ENCODE peak calls at places on chromosome X, in four cellular contexts. T is esophagus muscularis mucosa, C is DND-41, V is neuronal stem cell. U is an unnamed sample.

GRCh38 chrX:41382699-41383645 is 49.0 kb downstream of the DDX3X start:
- DNase-seq in T (no peak), C (peak; percentile 75), V (no peak), U (no peak)

GRCh38 chrX:49844622-49845021 is 15.5 kb downstream of the PAGE4 start:
- DNase-seq in T (no peak), C (no peak), V (no peak), U (no peak)

GRCh38 chrX:154029439-154029838 is 9.7 kb upstream of the IRAK1 start:
- DNase-seq in T (no peak), C (no peak), V (no peak), U (no peak)

GRCh38 chrX:134717698-134718328 is 59.5 kb upstream of the PLAC1 start:
- DNase-seq in T (no peak), C (no peak), V (no peak), U (no peak)

GRCh38 chrX:111483140-111483539 is 28.3 kb upstream of the SERTM2 start:
- DNase-seq in T (no peak), C (no peak), V (no peak), U (no peak)

GRCh38 chrX:153773218-153773611 is 7.6 kb upstream of the SRPK3 start:
- DNase-seq in T (no peak), C (no peak), V (no peak), U (no peak)

GRCh38 chrX:31260351-31260750 is 188.5 kb upstream of the FTHL17 start:
- DNase-seq in T (no peak), C (no peak), V (no peak), U (no peak)

GRCh38 chrX:56728752-56729151 is 291 bp upstream of the NBDY start:
- DNase-seq in T (no peak), C (peak; percentile 50), V (no peak), U (no peak)

GRCh38 chrX:318068-318738 is 393 bp downstream of the GTPBP6 start:
- DNase-seq in T (peak; percentile 100), C (peak; percentile 99), V (peak; percentile 99), U (peak; percentile 96)

GRCh38 chrX:146658379-146658778 is 151.2 kb upstream of the CXorf51B start:
- DNase-seq in T (no peak), C (no peak), V (no peak), U (no peak)

GRCh38 chrX:1883772-1884171 is 268.9 kb downstream of the ASMT start:
- DNase-seq in T (no peak), C (no peak), V (no peak), U (no peak)

GRCh38 chrX:2894885-2895292 is 34.2 kb downstream of the ARSD start:
- DNase-seq in T (no peak), C (no peak), V (no peak), U (peak; percentile 100)

GRCh38 chrX:147602297-147602696 is 309.4 kb upstream of the FMR1 start:
- DNase-seq in T (no peak), C (no peak), V (no peak), U (no peak)

GRCh38 chrX:16883487-16883804 is 13.3 kb upstream of the RBBP7 start:
- DNase-seq in T (no peak), C (no peak), V (no peak), U (no peak)

GRCh38 chrX:30992381-30992904 is 79.4 kb downstream of the FTHL17 start:
- DNase-seq in T (no peak), C (no peak), V (no peak), U (no peak)

GRCh38 chrX:18598413-18598812 is 73.5 kb downstream of the RS1 start:
- DNase-seq in T (no peak), C (no peak), V (no peak), U (no peak)

GRCh38 chrX:18594079-18594478 is 77.8 kb downstream of the RS1 start:
- DNase-seq in T (no peak), C (no peak), V (no peak), U (no peak)

GRCh38 chrX:18591834-18592233 is 80.1 kb downstream of the RS1 start:
- DNase-seq in T (no peak), C (no peak), V (no peak), U (no peak)

GRCh38 chrX:18596096-18596495 is 75.8 kb downstream of the RS1 start:
- DNase-seq in T (no peak), C (no peak), V (no peak), U (no peak)
- H3K27ac ChIP-seq in T (no peak overlapping the region), C (no peak overlapping the region), V (no peak overlapping the region), U (no peak overlapping the region)

GRCh38 chrX:40056420-40056819 is 41.3 kb downstream of the BCOR start:
- DNase-seq in T (no peak), C (no peak), V (no peak), U (no peak)

GRCh38 chrX:40055495-40055894 is 42.3 kb downstream of the BCOR start:
- DNase-seq in T (no peak), C (no peak), V (no peak), U (no peak)

GRCh38 chrX:40054793-40055192 is 43.0 kb downstream of the BCOR start:
- DNase-seq in T (no peak), C (no peak), V (no peak), U (no peak)

GRCh38 chrX:40058719-40059118 is 39.0 kb downstream of the BCOR start:
- DNase-seq in T (no peak), C (no peak), V (no peak), U (no peak)

DNA sequence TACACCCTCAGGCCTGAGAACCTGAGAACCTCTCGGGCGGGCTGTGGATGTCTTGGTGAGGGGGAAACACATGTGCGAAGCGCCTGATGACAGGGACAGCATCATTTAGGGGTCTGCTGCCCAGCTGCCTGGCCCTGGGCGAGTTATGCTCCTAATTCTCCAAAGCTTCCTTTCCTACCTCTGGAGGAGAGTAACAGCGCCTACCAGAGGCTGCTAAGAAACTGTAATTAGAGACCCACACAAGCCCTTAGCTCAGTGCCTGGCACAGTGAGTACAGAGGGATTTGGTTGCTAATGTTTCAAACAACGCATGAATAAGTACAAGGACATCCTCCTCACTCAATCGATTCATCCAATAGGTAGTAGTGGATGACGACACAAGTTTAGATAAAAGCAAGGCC is 40.4 kb downstream of the BCOR start:
- DNase-seq in T (no peak), C (no peak), V (no peak), U (no peak)
- H3K36me3 ChIP-seq in T (peaks cover 79% of the 10 kb centered on the region), C (peaks cover 98% of the 10 kb centered on the region), V (peaks cover 98% of the 10 kb centered on the region), U (peaks cover 86% of the 10 kb centered on the region)

DNA sequence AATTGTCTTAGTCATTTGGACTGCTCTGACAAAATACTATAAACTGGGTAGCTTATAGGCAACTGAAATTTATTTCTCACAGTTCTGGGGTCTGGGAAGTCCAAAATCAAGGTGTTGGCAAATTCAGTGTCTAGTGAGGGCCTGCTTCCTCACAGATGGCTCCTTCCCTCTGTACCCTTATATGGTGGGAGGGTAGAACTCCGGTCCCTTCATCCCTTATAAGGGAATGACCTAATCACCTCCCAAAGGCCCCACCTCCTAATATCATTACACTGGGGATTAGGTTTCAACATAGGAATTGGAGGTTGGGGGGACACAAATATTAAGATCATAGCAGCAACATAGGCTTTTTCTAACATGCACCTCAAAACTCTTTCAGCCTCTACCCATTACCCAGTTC is 7.3 kb upstream of the TBC1D25 start:
- DNase-seq in T (no peak), C (no peak), V (no peak), U (no peak)
- H3K27ac ChIP-seq in T (peak overlapping the region; percentile 48), C (no peak overlapping the region), V (no peak overlapping the region), U (no peak overlapping the region)

GRCh38 chrX:40062525-40063193 is 35.1 kb downstream of the BCOR start:
- DNase-seq in T (no peak), C (no peak), V (no peak), U (no peak)
- H3K36me3 ChIP-seq in T (peaks cover 50% of the 10 kb centered on the region), C (peaks cover 98% of the 10 kb centered on the region), V (peaks cover 96% of the 10 kb centered on the region), U (peaks cover 54% of the 10 kb centered on the region)

GRCh38 chrX:136115124-136115908 is 32.0 kb upstream of the FHL1 start:
- DNase-seq in T (no peak), C (no peak), V (no peak), U (no peak)

GRCh38 chrX:136115909-136116297 is 31.4 kb upstream of the FHL1 start:
- DNase-seq in T (no peak), C (peak; percentile 60), V (no peak), U (no peak)

GRCh38 chrX:136112781-136113180 is 34.6 kb upstream of the FHL1 start:
- DNase-seq in T (no peak), C (no peak), V (no peak), U (no peak)

GRCh38 chrX:136106920-136107534 is 40.3 kb upstream of the FHL1 start:
- DNase-seq in T (no peak), C (no peak), V (no peak), U (no peak)

GRCh38 chrX:136112286-136112685 is 35.0 kb upstream of the FHL1 start:
- DNase-seq in T (no peak), C (no peak), V (no peak), U (no peak)
- H3K27ac ChIP-seq in T (peak overlapping the region; percentile 41), C (no peak overlapping the region), V (no peak overlapping the region), U (no peak overlapping the region)

GRCh38 chrX:13760428-13760827 is 25.9 kb downstream of the OFD1 start:
- DNase-seq in T (no peak), C (no peak), V (no peak), U (no peak)
- H3K36me3 ChIP-seq in T (peaks cover 60% of the 10 kb centered on the region), C (peaks cover 48% of the 10 kb centered on the region), V (peaks cover 88% of the 10 kb centered on the region), U (peaks cover 72% of the 10 kb centered on the region)

U was measured in SK-N-MC.